ENCODE peak calls at places on chromosomes 11 and 22, in five cellular contexts. One of them, this sample, is unnamed.

GRCh38 chr11:63560506-63561179 is 2.5 kb downstream of the PLAAT2 start:
- DNase-seq in left ventricle myocardium inferior: peak; percentile 34
- DNase-seq in lung: peak; percentile 84
- DNase-seq in heart right ventricle: peak; percentile 25
- DNase-seq in MM.1S: no peak
- DNase-seq in this sample: peak; percentile 74

GRCh38 chr22:38120359-38121110 is 10.1 kb upstream of the BAIAP2L2 start:
- DNase-seq in lung: no peak
- DNase-seq in heart right ventricle: no peak
- DNase-seq in MM.1S: no peak
- DNase-seq in left ventricle myocardium inferior: no peak
- DNase-seq in this sample: no peak

GRCh38 chr22:19346677-19347265 is 55.3 kb upstream of the CLTCL1 start:
- DNase-seq in heart right ventricle: no peak
- DNase-seq in lung: no peak
- DNase-seq in MM.1S: no peak
- DNase-seq in left ventricle myocardium inferior: no peak
- DNase-seq in this sample: no peak

GRCh38 chr11:117839234-117839882 is 14.8 kb upstream of the FXYD2 start:
- DNase-seq in heart right ventricle: peak; percentile 2
- DNase-seq in lung: no peak
- DNase-seq in left ventricle myocardium inferior: no peak
- DNase-seq in MM.1S: no peak
- DNase-seq in this sample: no peak

GRCh38 chr11:1349074-1349931 is 39.9 kb upstream of the TOLLIP start:
- DNase-seq in lung: no peak
- DNase-seq in heart right ventricle: no peak
- DNase-seq in left ventricle myocardium inferior: no peak
- DNase-seq in MM.1S: no peak
- DNase-seq in this sample: no peak

GRCh38 chr11:95068549-95068948 is 1.8 kb downstream of the SRSF8 start:
- DNase-seq in lung: peak; percentile 84
- DNase-seq in heart right ventricle: peak; percentile 83
- DNase-seq in left ventricle myocardium inferior: peak; percentile 65
- DNase-seq in MM.1S: peak; percentile 96
- DNase-seq in this sample: peak; percentile 84

GRCh38 chr11:66868726-66869291 is 11.9 kb downstream of the LRFN4 start:
- DNase-seq in lung: peak; percentile 72
- DNase-seq in left ventricle myocardium inferior: no peak
- DNase-seq in MM.1S: peak; percentile 93
- DNase-seq in heart right ventricle: no peak
- DNase-seq in this sample: no peak

GRCh38 chr11:19116315-19116970 is 525 bp upstream of the ZDHHC13 start:
- DNase-seq in MM.1S: no peak
- DNase-seq in left ventricle myocardium inferior: peak; percentile 13
- DNase-seq in heart right ventricle: no peak
- DNase-seq in lung: no peak
- DNase-seq in this sample: no peak

GRCh38 chr11:121614661-121615240 is 162.0 kb upstream of the SORL1-AS1 start:
- DNase-seq in heart right ventricle: no peak
- DNase-seq in MM.1S: no peak
- DNase-seq in lung: no peak
- DNase-seq in left ventricle myocardium inferior: no peak
- DNase-seq in this sample: no peak

GRCh38 chr11:87083029-87083428 is 45.3 kb downstream of the TMEM135 start:
- DNase-seq in lung: no peak
- DNase-seq in MM.1S: no peak
- DNase-seq in left ventricle myocardium inferior: no peak
- DNase-seq in heart right ventricle: no peak
- DNase-seq in this sample: no peak

GRCh38 chr22:20551805-20552449 is 44.5 kb downstream of the MED15 start:
- DNase-seq in heart right ventricle: peak; percentile 46
- DNase-seq in left ventricle myocardium inferior: no peak
- DNase-seq in lung: no peak
- DNase-seq in MM.1S: no peak
- DNase-seq in this sample: no peak

GRCh38 chr11:17979770-17980371 is 33.0 kb downstream of the SERGEF start:
- DNase-seq in left ventricle myocardium inferior: no peak
- DNase-seq in lung: no peak
- DNase-seq in heart right ventricle: no peak
- DNase-seq in MM.1S: peak; percentile 36
- DNase-seq in this sample: peak; percentile 42

DNA sequence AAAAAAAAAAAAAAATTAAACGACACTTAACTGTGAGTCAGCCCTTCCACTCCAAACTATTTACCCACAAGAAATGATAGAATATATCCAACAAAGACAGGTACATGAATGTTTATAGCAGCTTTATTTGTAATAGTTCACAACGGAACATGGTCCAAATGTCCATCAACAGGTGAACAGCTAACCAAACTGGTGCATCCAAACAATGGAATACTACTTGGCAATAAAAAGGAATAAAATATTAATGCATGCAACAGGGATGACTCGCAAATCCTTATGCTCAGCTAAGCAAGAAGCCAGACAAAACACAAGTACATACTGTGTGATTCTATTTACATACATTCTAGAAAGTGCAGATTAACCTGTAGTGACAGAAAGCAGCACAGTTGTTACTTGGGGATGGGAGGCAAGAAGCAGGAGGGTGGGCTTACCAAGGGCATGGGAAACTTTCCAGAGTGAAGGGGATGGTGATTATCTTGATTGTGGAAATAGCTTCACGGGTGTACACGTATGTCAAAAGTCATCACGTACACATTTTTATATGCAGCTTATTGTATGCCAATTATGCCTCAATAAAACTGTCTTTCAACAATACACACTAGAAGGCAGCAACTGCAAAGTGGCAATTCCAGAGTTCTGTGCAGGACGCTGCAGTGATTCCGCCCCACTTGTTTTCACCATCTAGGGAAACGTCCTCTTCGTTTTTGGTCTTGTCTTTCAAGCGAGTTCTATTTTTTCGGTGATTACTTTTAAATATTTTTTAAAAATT is 6.7 kb upstream of the SF1 start:
- DNase-seq in lung: no peak
- DNase-seq in heart right ventricle: no peak
- DNase-seq in left ventricle myocardium inferior: no peak
- DNase-seq in MM.1S: no peak
- DNase-seq in this sample: no peak
- H3K27ac ChIP-seq in lung: no peak overlapping the region
- H3K27ac ChIP-seq in heart right ventricle: no peak overlapping the region
- H3K27ac ChIP-seq in left ventricle myocardium inferior: no peak overlapping the region
- H3K27ac ChIP-seq in MM.1S: no peak overlapping the region
- H3K27ac ChIP-seq in this sample: no peak overlapping the region

GRCh38 chr11:128482512-128483191 is 104.7 kb downstream of the ETS1 start:
- DNase-seq in lung: no peak
- DNase-seq in left ventricle myocardium inferior: no peak
- DNase-seq in MM.1S: no peak
- DNase-seq in heart right ventricle: no peak
- DNase-seq in this sample: peak; percentile 53
- H3K4me3 ChIP-seq in lung: no peak overlapping the region
- H3K4me3 ChIP-seq in left ventricle myocardium inferior: peak overlapping the region; percentile 31
- H3K4me3 ChIP-seq in MM.1S: no peak overlapping the region
- H3K4me3 ChIP-seq in heart right ventricle: no peak overlapping the region
- H3K4me3 ChIP-seq in this sample: no peak overlapping the region

GRCh38 chr11:33269822-33270221 is 12.6 kb downstream of the HIPK3 start:
- DNase-seq in heart right ventricle: no peak
- DNase-seq in left ventricle myocardium inferior: no peak
- DNase-seq in lung: no peak
- DNase-seq in MM.1S: peak; percentile 69
- DNase-seq in this sample: no peak
- H3K4me1 ChIP-seq in heart right ventricle: peaks cover 86% of the 10 kb centered on the region
- H3K4me1 ChIP-seq in left ventricle myocardium inferior: peaks cover 98% of the 10 kb centered on the region
- H3K4me1 ChIP-seq in lung: peaks cover 9% of the 10 kb centered on the region
- H3K4me1 ChIP-seq in MM.1S: peaks cover 10% of the 10 kb centered on the region
- H3K4me1 ChIP-seq in this sample: peaks cover 8% of the 10 kb centered on the region

DNA sequence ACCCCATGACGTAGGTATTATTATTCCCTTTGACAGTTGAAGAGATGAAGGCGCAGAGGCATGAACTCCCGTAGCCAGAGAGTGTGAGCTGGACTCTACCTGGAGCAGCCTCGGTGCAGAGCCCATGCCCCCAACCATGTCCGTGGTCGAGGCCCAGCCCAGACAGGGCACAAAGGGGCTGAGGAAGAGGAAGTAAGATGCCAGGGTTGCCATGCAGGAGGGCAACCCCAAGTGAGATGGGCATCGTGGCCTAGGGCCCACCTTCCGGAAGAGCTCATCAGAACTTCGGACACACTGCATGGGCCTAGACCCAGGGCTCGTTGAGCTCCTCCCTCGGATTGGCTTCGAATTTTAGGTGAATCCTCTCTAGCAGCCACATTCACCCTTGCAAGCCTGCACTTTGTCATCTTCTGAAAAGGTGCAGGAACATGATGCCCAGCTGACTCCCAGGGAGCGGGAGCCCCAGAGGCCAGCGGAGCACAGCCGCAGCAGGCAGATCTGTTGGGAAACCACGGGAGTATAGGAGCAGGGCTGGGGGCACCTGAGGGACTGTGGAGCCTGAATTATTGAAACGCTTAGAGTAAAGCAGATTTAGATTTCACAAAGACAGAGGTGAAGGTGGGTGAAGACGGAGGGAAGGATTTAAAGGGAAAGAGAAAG is 29.0 kb upstream of the JAM3 start:
- DNase-seq in heart right ventricle: no peak
- DNase-seq in lung: no peak
- DNase-seq in left ventricle myocardium inferior: no peak
- DNase-seq in MM.1S: no peak
- DNase-seq in this sample: no peak
- H3K27ac ChIP-seq in heart right ventricle: no peak overlapping the region
- H3K27ac ChIP-seq in lung: no peak overlapping the region
- H3K27ac ChIP-seq in left ventricle myocardium inferior: peak overlapping the region; percentile 63
- H3K27ac ChIP-seq in MM.1S: no peak overlapping the region
- H3K27ac ChIP-seq in this sample: no peak overlapping the region

GRCh38 chr11:118917488-118918127 is 8.1 kb downstream of the BCL9L start:
- DNase-seq in left ventricle myocardium inferior: peak; percentile 68
- DNase-seq in MM.1S: no peak
- DNase-seq in heart right ventricle: peak; percentile 50
- DNase-seq in lung: peak; percentile 65
- DNase-seq in this sample: no peak
- H3K4me3 ChIP-seq in left ventricle myocardium inferior: peak overlapping the region; percentile 99
- H3K4me3 ChIP-seq in MM.1S: no peak overlapping the region
- H3K4me3 ChIP-seq in heart right ventricle: peak overlapping the region; percentile 26
- H3K4me3 ChIP-seq in lung: no peak overlapping the region
- H3K4me3 ChIP-seq in this sample: no peak overlapping the region

DNA sequence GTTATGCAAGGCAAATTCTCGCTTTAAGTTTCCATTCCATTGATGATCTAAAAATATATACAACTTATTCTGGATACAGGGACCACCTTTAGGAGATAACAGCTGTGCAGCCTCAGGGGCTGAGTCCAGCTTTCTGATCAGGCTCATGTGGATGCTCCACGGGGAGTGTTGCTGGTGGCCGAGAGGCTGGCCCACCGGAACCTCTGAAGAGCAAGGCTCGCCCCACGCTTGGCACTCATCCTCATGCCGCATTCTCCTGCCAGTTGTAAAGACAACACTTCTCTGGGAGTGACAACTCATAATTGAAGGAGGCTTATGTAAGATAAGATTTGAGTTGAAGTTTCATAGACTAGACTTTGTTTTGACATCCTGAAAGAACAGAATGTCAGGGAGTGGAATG is 123.5 kb downstream of the MPPED1 start:
- DNase-seq in lung: no peak
- DNase-seq in left ventricle myocardium inferior: no peak
- DNase-seq in MM.1S: no peak
- DNase-seq in heart right ventricle: no peak
- DNase-seq in this sample: no peak
- H3K4me1 ChIP-seq in lung: no peaks in the 10 kb centered on the region
- H3K4me1 ChIP-seq in left ventricle myocardium inferior: no peaks in the 10 kb centered on the region
- H3K4me1 ChIP-seq in MM.1S: no peaks in the 10 kb centered on the region
- H3K4me1 ChIP-seq in heart right ventricle: no peaks in the 10 kb centered on the region
- H3K4me1 ChIP-seq in this sample: no peaks in the 10 kb centered on the region

GRCh38 chr11:28420099-28420498 is 311.9 kb downstream of the METTL15 start:
- DNase-seq in MM.1S: no peak
- DNase-seq in left ventricle myocardium inferior: no peak
- DNase-seq in heart right ventricle: no peak
- DNase-seq in lung: no peak
- DNase-seq in this sample: no peak

DNA sequence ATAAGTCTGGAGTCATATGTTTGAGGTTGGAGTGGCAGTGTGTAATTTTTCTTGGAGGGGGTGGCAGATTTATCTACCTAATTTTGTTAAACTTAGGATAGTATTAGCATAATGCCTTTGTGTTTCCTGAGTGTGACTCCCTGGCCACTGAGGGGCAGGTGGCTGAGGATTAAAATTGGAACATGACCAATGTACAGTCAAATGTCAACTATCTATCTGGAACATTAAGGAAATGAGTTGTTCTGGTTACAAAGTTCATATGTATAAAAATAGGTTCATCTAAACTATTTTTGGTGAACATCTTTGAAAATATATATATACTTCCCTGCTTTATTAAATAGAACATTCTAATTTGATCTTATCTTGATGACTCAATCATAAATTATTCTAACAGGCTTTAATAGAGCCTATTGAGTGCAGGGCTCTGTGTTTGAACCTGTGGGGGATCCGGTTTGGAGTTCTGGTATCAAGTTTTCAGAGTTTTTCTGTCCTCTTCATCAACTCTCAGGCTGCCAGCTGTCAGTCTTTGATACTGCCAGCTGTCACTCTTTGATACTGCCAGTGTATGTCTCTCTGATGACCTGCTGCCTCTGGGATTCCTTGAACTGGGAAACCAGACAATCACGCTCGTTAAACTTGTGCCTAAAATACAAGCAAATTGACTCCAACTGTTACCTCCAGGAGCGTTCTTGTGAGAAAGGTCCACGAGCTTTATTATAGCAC is 309.6 kb downstream of the METTL15 start:
- DNase-seq in left ventricle myocardium inferior: no peak
- DNase-seq in lung: no peak
- DNase-seq in heart right ventricle: no peak
- DNase-seq in MM.1S: no peak
- DNase-seq in this sample: no peak
- H3K27ac ChIP-seq in left ventricle myocardium inferior: no peak overlapping the region
- H3K27ac ChIP-seq in lung: no peak overlapping the region
- H3K27ac ChIP-seq in heart right ventricle: no peak overlapping the region
- H3K27ac ChIP-seq in MM.1S: no peak overlapping the region
- H3K27ac ChIP-seq in this sample: no peak overlapping the region